ENCODE peak calls at places on chromosomes 6 and 20, in ten cellular contexts. M is neural progenitor cell, R is spleen, T is astrocyte, S is AG04450, X is BJ, J is lower lobe of right lung, Z is H9, N is suprapubic skin, K is neuronal stem cell. C is an unnamed sample.

GRCh38 chr20:45467861-45468260 is 1.7 kb upstream of the WFDC2 start:
- DNase-seq in M (no peak), R (no peak), T (no peak), S (no peak), X (no peak), J (no peak), Z (no peak), N (no peak), K (no peak), C (no peak)

GRCh38 chr6:107618672-107619071 is 128.8 kb downstream of the SOBP start:
- DNase-seq in M (no peak), R (peak; percentile 80), T (no peak), S (no peak), X (no peak), J (no peak), Z (no peak), N (no peak), K (no peak), C (no peak)

GRCh38 chr6:30135757-30136156 is at the start of gene TRIM40:
- DNase-seq in M (no peak), R (no peak), T (no peak), S (no peak), X (no peak), J (no peak), Z (no peak), N (no peak), K (no peak), C (no peak)

GRCh38 chr20:23163562-23163961 is 77.4 kb upstream of the CD93 start:
- DNase-seq in M (no peak), R (peak; percentile 31), T (no peak), S (no peak), X (no peak), J (no peak), Z (no peak), N (no peak), K (no peak), C (no peak)

GRCh38 chr20:40689100-40689942 is at the start of gene MAFB:
- DNase-seq in M (peak; percentile 96), R (peak; percentile 93), T (peak; percentile 76), S (peak; percentile 47), X (peak; percentile 33), J (peak; percentile 96), Z (peak; percentile 90), N (peak; percentile 97), K (peak; percentile 91), C (peak; percentile 97)

GRCh38 chr20:56750430-56750829 is 121.3 kb downstream of the TFAP2C start:
- DNase-seq in M (peak; percentile 71), R (no peak), T (no peak), S (no peak), X (no peak), J (no peak), Z (peak; percentile 96), N (no peak), K (peak; percentile 40), C (no peak)

GRCh38 chr20:29314294-29314693 is 1943.2 kb upstream of the DEFB115 start:
- DNase-seq in M (no peak), R (no peak), T (no peak), S (no peak), X (no peak), J (no peak), Z (no peak), N (no peak), K (no peak), C (no peak)

GRCh38 chr6:96755096-96755495 is 82.2 kb downstream of the GPR63 start:
- DNase-seq in M (no peak), R (no peak), T (no peak), S (no peak), X (no peak), J (no peak), Z (no peak), N (no peak), K (no peak), C (no peak)

GRCh38 chr6:135128268-135128914 is 52.7 kb upstream of the MYB start:
- DNase-seq in M (no peak), R (no peak), T (no peak), S (no peak), X (no peak), J (no peak), Z (no peak), N (no peak), K (no peak), C (no peak)

GRCh38 chr6:16358531-16359138 is 120.2 kb downstream of the GMPR start:
- DNase-seq in M (no peak), R (no peak), T (no peak), S (no peak), X (no peak), J (no peak), Z (peak; percentile 45), N (peak; percentile 71), K (no peak), C (no peak)

GRCh38 chr6:146200136-146200708 is 171.4 kb downstream of the GRM1 start:
- DNase-seq in M (peak; percentile 6), R (no peak), T (peak; percentile 10), S (no peak), X (no peak), J (no peak), Z (no peak), N (no peak), K (no peak), C (no peak)

GRCh38 chr20:63090682-63091571 is 84.2 kb upstream of the BHLHE23 start:
- DNase-seq in M (no peak), R (peak; percentile 58), T (no peak), S (no peak), X (no peak), J (peak; percentile 38), Z (peak; percentile 24), N (peak; percentile 59), K (no peak), C (peak; percentile 16)

GRCh38 chr6:157246048-157246630 is 77.2 kb downstream of the TMEM242 start:
- DNase-seq in M (no peak), R (peak; percentile 59), T (no peak), S (no peak), X (no peak), J (no peak), Z (no peak), N (peak; percentile 79), K (no peak), C (no peak)

GRCh38 chr20:46433051-46433450 is 26.6 kb upstream of the ELMO2 start:
- DNase-seq in M (no peak), R (no peak), T (no peak), S (no peak), X (no peak), J (no peak), Z (no peak), N (no peak), K (no peak), C (no peak)

GRCh38 chr20:33236351-33236750 is 555 bp downstream of the BPIFA1 start:
- DNase-seq in M (no peak), R (no peak), T (no peak), S (no peak), X (no peak), J (no peak), Z (no peak), N (no peak), K (no peak), C (no peak)

GRCh38 chr20:10447028-10447427 is 11.9 kb downstream of the SLX4IP start:
- DNase-seq in M (no peak), R (no peak), T (peak; percentile 77), S (peak; percentile 42), X (peak; percentile 36), J (no peak), Z (no peak), N (no peak), K (no peak), C (no peak)

GRCh38 chr6:100452998-100453397 is 11.7 kb downstream of the SIM1 start:
- DNase-seq in M (no peak), R (no peak), T (no peak), S (no peak), X (peak; percentile 81), J (no peak), Z (no peak), N (no peak), K (no peak), C (no peak)

GRCh38 chr20:59938221-59938620 is 1.9 kb downstream of the PPP1R3D start:
- DNase-seq in M (no peak), R (no peak), T (peak; percentile 35), S (no peak), X (no peak), J (no peak), Z (no peak), N (no peak), K (no peak), C (no peak)

GRCh38 chr20:23152308-23152892 is 66.3 kb upstream of the CD93 start:
- DNase-seq in M (no peak), R (no peak), T (peak; percentile 59), S (no peak), X (peak; percentile 28), J (no peak), Z (peak; percentile 14), N (peak; percentile 84), K (no peak), C (peak; percentile 92)

GRCh38 chr6:159098636-159099106 is 53.9 kb upstream of the TAGAP start:
- DNase-seq in M (no peak), R (peak; percentile 87), T (no peak), S (no peak), X (no peak), J (no peak), Z (no peak), N (no peak), K (no peak), C (no peak)

GRCh38 chr6:152301021-152301805 is 335.9 kb downstream of the SYNE1 start:
- DNase-seq in M (no peak), R (no peak), T (no peak), S (peak; percentile 33), X (no peak), J (no peak), Z (no peak), N (no peak), K (no peak), C (no peak)

GRCh38 chr20:20837574-20838021 is 125.2 kb upstream of the RALGAPA2 start:
- DNase-seq in M (peak; percentile 77), R (no peak), T (peak; percentile 6), S (peak; percentile 11), X (no peak), J (no peak), Z (peak; percentile 60), N (no peak), K (peak; percentile 49), C (no peak)
- H3K27me3 ChIP-seq in M (peaks cover 38% of the 10 kb centered on the region), R (no peaks in the 10 kb centered on the region), T (no peaks in the 10 kb centered on the region), S (no peaks in the 10 kb centered on the region), X (no peaks in the 10 kb centered on the region), J (peaks cover 15% of the 10 kb centered on the region), Z (no peaks in the 10 kb centered on the region), N (peaks cover 30% of the 10 kb centered on the region), K (peaks cover 28% of the 10 kb centered on the region), C (no peaks in the 10 kb centered on the region)

GRCh38 chr20:1477896-1478490 is 11.3 kb upstream of the NSFL1C start:
- DNase-seq in M (no peak), R (no peak), T (no peak), S (no peak), X (no peak), J (no peak), Z (no peak), N (no peak), K (no peak), C (no peak)
- H3K27me3 ChIP-seq in M (no peaks in the 10 kb centered on the region), R (no peaks in the 10 kb centered on the region), T (no peaks in the 10 kb centered on the region), S (no peaks in the 10 kb centered on the region), X (no peaks in the 10 kb centered on the region), J (peaks cover 4% of the 10 kb centered on the region), Z (no peaks in the 10 kb centered on the region), N (no peaks in the 10 kb centered on the region), K (peaks cover 56% of the 10 kb centered on the region), C (no peaks in the 10 kb centered on the region)

GRCh38 chr20:53298260-53298659 is 295.4 kb downstream of the ZNF217 start:
- DNase-seq in M (no peak), R (no peak), T (no peak), S (no peak), X (no peak), J (no peak), Z (no peak), N (no peak), K (no peak), C (no peak)
- H3K27me3 ChIP-seq in M (no peaks in the 10 kb centered on the region), R (peaks cover 6% of the 10 kb centered on the region), T (no peaks in the 10 kb centered on the region), S (no peaks in the 10 kb centered on the region), X (no peaks in the 10 kb centered on the region), J (no peaks in the 10 kb centered on the region), Z (no peaks in the 10 kb centered on the region), N (no peaks in the 10 kb centered on the region), K (no peaks in the 10 kb centered on the region), C (no peaks in the 10 kb centered on the region)

GRCh38 chr20:556984-557383 is 13.4 kb upstream of the CSNK2A1 start:
- DNase-seq in M (no peak), R (no peak), T (no peak), S (no peak), X (no peak), J (no peak), Z (no peak), N (no peak), K (no peak), C (no peak)
- H3K27me3 ChIP-seq in M (peaks cover 15% of the 10 kb centered on the region), R (no peaks in the 10 kb centered on the region), T (peaks cover 22% of the 10 kb centered on the region), S (peaks cover 23% of the 10 kb centered on the region), X (peaks cover 10% of the 10 kb centered on the region), J (peaks cover 8% of the 10 kb centered on the region), Z (no peaks in the 10 kb centered on the region), N (peaks cover 56% of the 10 kb centered on the region), K (peaks cover 33% of the 10 kb centered on the region), C (no peaks in the 10 kb centered on the region)

C was measured in heart left ventricle.